ENCODE peak calls at places on chromosomes 5 and 9, in eight cellular contexts. E is AG10803; V is stimulated activated CD8-positive, alpha-beta memory T cell treated with anti-CD3 and anti-CD28 coated beads, Interleukin-2, amount 100 ng/mL, for 48 hours; I is HTR-8/SVneo; Z is fibroblast of lung; B is HuH-7.5; C is left colon; R is heart left ventricle. Q is an unnamed sample.

GRCh38 chr9:87084407-87084806 is 137.1 kb upstream of the GAS1 start:
- DNase-seq in C (no peak), R (no peak), I (no peak), E (no peak), B (no peak), Z (no peak), V (no peak), Q (no peak)

GRCh38 chr5:156208271-156208670 is 118.7 kb upstream of the SGCD start:
- DNase-seq in V (no peak), B (no peak), I (no peak), R (no peak), C (no peak), Z (peak; percentile 18), E (no peak), Q (no peak)

GRCh38 chr5:92761585-92761984 is 819.4 kb downstream of the NR2F1-AS1 start:
- DNase-seq in E (no peak), B (no peak), V (no peak), I (no peak), Z (no peak), R (no peak), C (no peak), Q (no peak)

GRCh38 chr5:65151632-65152031 is 330.1 kb downstream of the ADAMTS6 start:
- DNase-seq in V (no peak), Z (peak; percentile 71), R (no peak), I (no peak), E (peak; percentile 88), B (no peak), C (no peak), Q (no peak)

GRCh38 chr9:129465834-129466535 is 154.9 kb downstream of the C9orf50 start:
- DNase-seq in R (no peak), C (no peak), B (no peak), Z (no peak), V (no peak), E (no peak), I (no peak), Q (no peak)

GRCh38 chr5:59300930-59301329 is 592.6 kb downstream of the PDE4D start:
- DNase-seq in Z (no peak), B (no peak), C (no peak), V (no peak), I (no peak), E (no peak), R (no peak), Q (no peak)

GRCh38 chr5:180137401-180138213 is 66.0 kb upstream of the RNF130 start:
- DNase-seq in Z (no peak), R (peak; percentile 7), B (no peak), V (no peak), I (no peak), E (no peak), C (no peak), Q (no peak)

GRCh38 chr5:179455320-179455719 is 95.0 kb upstream of the RUFY1 start:
- DNase-seq in V (no peak), Z (no peak), B (no peak), R (no peak), I (no peak), E (no peak), C (no peak), Q (no peak)

GRCh38 chr5:123754903-123755302 is 242.9 kb downstream of the CSNK1G3 start:
- DNase-seq in Z (peak; percentile 17), I (no peak), C (no peak), V (no peak), R (no peak), B (no peak), E (peak; percentile 37), Q (no peak)

GRCh38 chr9:14978022-14979000 is 68.1 kb upstream of the FREM1 start:
- DNase-seq in B (no peak), I (no peak), V (no peak), C (no peak), R (no peak), Z (no peak), E (no peak), Q (no peak)

GRCh38 chr9:131981116-131981847 is 98.4 kb downstream of the MED27 start:
- DNase-seq in I (no peak), C (no peak), Z (no peak), E (no peak), V (no peak), B (no peak), R (no peak), Q (no peak)

GRCh38 chr9:120579139-120579749 is 723 bp downstream of the CDK5RAP2 start:
- DNase-seq in Z (no peak), C (no peak), E (no peak), I (no peak), R (no peak), B (peak; percentile 36), V (no peak), Q (no peak)

GRCh38 chr5:147628054-147628895 is 118.4 kb upstream of the DPYSL3 start:
- DNase-seq in C (no peak), E (peak; percentile 45), I (peak; percentile 43), Z (peak; percentile 77), V (peak; percentile 15), B (peak; percentile 12), R (peak; percentile 38), Q (no peak)

GRCh38 chr9:89797970-89798369 is 193.2 kb downstream of the GADD45G start:
- DNase-seq in E (no peak), C (no peak), B (no peak), V (no peak), I (no peak), Z (no peak), R (no peak), Q (no peak)

GRCh38 chr9:26779072-26779471 is 113.5 kb downstream of the CAAP1 start:
- DNase-seq in V (no peak), I (no peak), E (peak; percentile 3), B (no peak), C (no peak), R (no peak), Z (peak; percentile 60), Q (no peak)

GRCh38 chr5:139863361-139863760 is 67.8 kb downstream of the PSD2 start:
- DNase-seq in R (peak; percentile 64), E (peak; percentile 17), V (no peak), B (no peak), C (peak; percentile 60), I (no peak), Z (peak; percentile 40), Q (no peak)

GRCh38 chr5:56175465-56175864 is 57.7 kb downstream of the ANKRD55 start:
- DNase-seq in E (peak; percentile 85), I (peak; percentile 55), V (no peak), Z (peak; percentile 86), C (no peak), B (no peak), R (peak; percentile 35), Q (no peak)

GRCh38 chr5:98050583-98050982 is 722.9 kb upstream of the RGMB start:
- DNase-seq in R (no peak), B (no peak), V (no peak), C (no peak), I (no peak), Z (no peak), E (peak; percentile 23), Q (no peak)

GRCh38 chr9:84261082-84261746 is 79.3 kb downstream of the SLC28A3 start:
- DNase-seq in E (peak; percentile 83), V (peak; percentile 28), B (peak; percentile 53), R (peak; percentile 79), I (peak; percentile 75), Z (peak; percentile 83), C (peak; percentile 68), Q (peak; percentile 56)

GRCh38 chr9:6955251-6955921 is 197.6 kb downstream of the KDM4C start:
- DNase-seq in C (no peak), I (no peak), V (no peak), Z (peak; percentile 86), E (peak; percentile 44), B (no peak), R (no peak), Q (no peak)

GRCh38 chr9:99820330-99821186 is 1.1 kb upstream of the NR4A3 start:
- DNase-seq in Z (peak; percentile 95), I (peak; percentile 14), C (peak; percentile 78), V (peak; percentile 40), E (peak; percentile 83), B (peak; percentile 47), R (peak; percentile 56), Q (no peak)

GRCh38 chr5:59065551-59065950 is 482.7 kb downstream of the RAB3C start:
- DNase-seq in B (no peak), I (no peak), Z (peak; percentile 41), C (no peak), E (peak; percentile 64), R (no peak), V (no peak), Q (no peak)

GRCh38 chr5:132787076-132787475 is 10.0 kb upstream of the SEPTIN8 start:
- DNase-seq in I (no peak), V (no peak), Z (peak; percentile 32), E (peak; percentile 73), R (no peak), C (no peak), B (no peak), Q (no peak)

GRCh38 chr5:15374886-15375285 is 125.1 kb upstream of the FBXL7 start:
- DNase-seq in Z (no peak), I (no peak), C (no peak), R (no peak), B (no peak), E (no peak), V (no peak), Q (no peak)

GRCh38 chr9:124844291-124844690 is 9.0 kb upstream of the WDR38 start:
- DNase-seq in V (no peak), R (no peak), B (no peak), E (no peak), I (no peak), Z (no peak), C (no peak), Q (no peak)

GRCh38 chr5:179262126-179262920 is 82.9 kb downstream of the ADAMTS2 start:
- DNase-seq in B (no peak), C (no peak), R (no peak), I (no peak), Z (no peak), V (no peak), E (no peak), Q (no peak)

GRCh38 chr9:137488330-137488653 is 29.2 kb upstream of the NSMF start:
- DNase-seq in E (no peak), R (no peak), V (no peak), Z (peak; percentile 32), C (no peak), I (no peak), B (no peak), Q (peak; percentile 14)

GRCh38 chr5:178627259-178627598 is 379 bp upstream of the CLK4 start:
- DNase-seq in I (no peak), B (no peak), V (no peak), R (no peak), Z (no peak), E (no peak), C (no peak), Q (no peak)

GRCh38 chr9:4671737-4672136 is 5.5 kb upstream of the SPATA6L start:
- DNase-seq in C (no peak), I (no peak), Z (no peak), R (no peak), B (no peak), V (no peak), E (no peak), Q (no peak)